ENCODE peak calls at places on chromosomes 2 and 18, in ten cellular contexts. J, K, Q, G, T, N, O, D, Y and I are unnamed samples.

GRCh38 chr2:96089356-96090180 is 26.8 kb downstream of the ADRA2B start:
- DNase-seq in J (no peak), K (no peak), Q (peak), G (no peak), T (no peak), N (peak), O (peak), D (peak), Y (no peak), I (peak)

GRCh38 chr2:176080540-176081355 is 3.0 kb downstream of the EVX2 start:
- DNase-seq in J (no peak), K (no peak), Q (peak), G (no peak), T (no peak), N (no peak), O (no peak), D (no peak), Y (no peak), I (peak)

GRCh38 chr2:122182631-122183030 is 427.2 kb downstream of the TSN start:
- DNase-seq in J (no peak), K (no peak), Q (no peak), G (no peak), T (no peak), N (no peak), O (no peak), D (no peak), Y (no peak), I (no peak)

GRCh38 chr2:126774761-126775160 is 118.8 kb downstream of the GYPC start:
- DNase-seq in J (no peak), K (no peak), Q (no peak), G (no peak), T (no peak), N (no peak), O (no peak), D (no peak), Y (no peak), I (no peak)

GRCh38 chr18:44819944-44820510 is 139.3 kb downstream of the SETBP1 start:
- DNase-seq in J (no peak), K (no peak), Q (no peak), G (no peak), T (no peak), N (no peak), O (no peak), D (peak), Y (no peak), I (peak)

GRCh38 chr2:179861777-179862117 is 335 bp upstream of the ZNF385B start:
- DNase-seq in J (peak), K (peak), Q (no peak), G (no peak), T (no peak), N (no peak), O (peak), D (peak), Y (peak), I (no peak)

GRCh38 chr18:26621161-26622026 is 73.0 kb upstream of the KCTD1 start:
- DNase-seq in J (peak), K (peak), Q (no peak), G (no peak), T (no peak), N (no peak), O (peak), D (no peak), Y (peak), I (peak)

GRCh38 chr18:22971038-22971437 is 37.9 kb downstream of the RBBP8 start:
- DNase-seq in J (no peak), K (no peak), Q (no peak), G (no peak), T (no peak), N (no peak), O (no peak), D (peak), Y (no peak), I (no peak)

GRCh38 chr18:49754866-49755265 is 58.5 kb downstream of the ACAA2 start:
- DNase-seq in J (no peak), K (no peak), Q (peak), G (no peak), T (no peak), N (no peak), O (no peak), D (no peak), Y (no peak), I (no peak)

GRCh38 chr18:36399055-36399454 is 101.5 kb downstream of the FHOD3 start:
- DNase-seq in J (no peak), K (no peak), Q (peak), G (no peak), T (no peak), N (no peak), O (no peak), D (no peak), Y (no peak), I (no peak)

GRCh38 chr2:160270571-160271113 is 70.6 kb upstream of the ITGB6 start:
- DNase-seq in J (no peak), K (no peak), Q (no peak), G (no peak), T (no peak), N (peak), O (no peak), D (no peak), Y (no peak), I (peak)

GRCh38 chr2:231667096-231667427 is 41.3 kb upstream of the PTMA start:
- DNase-seq in J (no peak), K (no peak), Q (no peak), G (no peak), T (no peak), N (no peak), O (no peak), D (no peak), Y (no peak), I (no peak)
- H3K4me3 ChIP-seq in J (peak), K (peak), Q (no peak), G (peak), T (no peak), N (peak), O (peak), D (peak), Y (peak), I (peak)

GRCh38 chr2:191018048-191018447 is 4.1 kb upstream of the STAT1 start:
- DNase-seq in J (no peak), K (no peak), Q (no peak), G (no peak), T (no peak), N (no peak), O (no peak), D (no peak), Y (no peak), I (no peak)

GRCh38 chr2:191015831-191016230 is 1.9 kb upstream of the STAT1 start:
- DNase-seq in J (no peak), K (no peak), Q (no peak), G (no peak), T (no peak), N (no peak), O (no peak), D (no peak), Y (no peak), I (no peak)

GRCh38 chr2:191020221-191020741 is 6.3 kb upstream of the STAT1 start:
- DNase-seq in J (peak), K (peak), Q (peak), G (peak), T (peak), N (peak), O (peak), D (peak), Y (peak), I (peak)

GRCh38 chr2:191020742-191021381 is 6.9 kb upstream of the STAT1 start:
- DNase-seq in J (peak), K (peak), Q (peak), G (peak), T (no peak), N (peak), O (no peak), D (peak), Y (peak), I (no peak)

GRCh38 chr2:191018663-191019119 is 4.7 kb upstream of the STAT1 start:
- DNase-seq in J (no peak), K (no peak), Q (no peak), G (no peak), T (no peak), N (no peak), O (no peak), D (no peak), Y (no peak), I (no peak)
- H3K4me3 ChIP-seq in J (no peak), K (no peak), Q (no peak), G (no peak), T (no peak), N (no peak), O (no peak), D (no peak), Y (no peak), I (no peak)

GRCh38 chr2:216044883-216045499 is 31.6 kb upstream of the MREG start:
- DNase-seq in J (peak), K (no peak), Q (no peak), G (no peak), T (no peak), N (no peak), O (no peak), D (no peak), Y (no peak), I (no peak)

GRCh38 chr2:216047417-216047816 is 34.1 kb upstream of the MREG start:
- DNase-seq in J (no peak), K (no peak), Q (no peak), G (no peak), T (no peak), N (no peak), O (no peak), D (no peak), Y (no peak), I (no peak)

GRCh38 chr2:216051350-216051749 is 30.3 kb downstream of the PECR start:
- DNase-seq in J (no peak), K (no peak), Q (no peak), G (no peak), T (no peak), N (no peak), O (no peak), D (no peak), Y (no peak), I (peak)

GRCh38 chr2:216052420-216052819 is 29.2 kb downstream of the PECR start:
- DNase-seq in J (no peak), K (no peak), Q (no peak), G (no peak), T (no peak), N (no peak), O (no peak), D (no peak), Y (no peak), I (no peak)

GRCh38 chr2:216049452-216049851 is 32.2 kb downstream of the PECR start:
- DNase-seq in J (no peak), K (no peak), Q (no peak), G (no peak), T (no peak), N (no peak), O (no peak), D (no peak), Y (no peak), I (no peak)
- H3K4me3 ChIP-seq in J (no peak), K (no peak), Q (no peak), G (no peak), T (no peak), N (no peak), O (no peak), D (no peak), Y (no peak), I (no peak)

GRCh38 chr2:118185210-118186109 is 97.2 kb downstream of the INSIG2 start:
- DNase-seq in J (peak), K (peak), Q (peak), G (peak), T (no peak), N (peak), O (peak), D (peak), Y (peak), I (peak)

GRCh38 chr2:118190365-118190916 is 102.2 kb downstream of the INSIG2 start:
- DNase-seq in J (no peak), K (peak), Q (no peak), G (no peak), T (no peak), N (no peak), O (no peak), D (no peak), Y (no peak), I (no peak)

GRCh38 chr2:118186858-118187254 is 98.6 kb downstream of the INSIG2 start:
- DNase-seq in J (no peak), K (no peak), Q (no peak), G (no peak), T (no peak), N (no peak), O (no peak), D (no peak), Y (no peak), I (no peak)

DNA sequence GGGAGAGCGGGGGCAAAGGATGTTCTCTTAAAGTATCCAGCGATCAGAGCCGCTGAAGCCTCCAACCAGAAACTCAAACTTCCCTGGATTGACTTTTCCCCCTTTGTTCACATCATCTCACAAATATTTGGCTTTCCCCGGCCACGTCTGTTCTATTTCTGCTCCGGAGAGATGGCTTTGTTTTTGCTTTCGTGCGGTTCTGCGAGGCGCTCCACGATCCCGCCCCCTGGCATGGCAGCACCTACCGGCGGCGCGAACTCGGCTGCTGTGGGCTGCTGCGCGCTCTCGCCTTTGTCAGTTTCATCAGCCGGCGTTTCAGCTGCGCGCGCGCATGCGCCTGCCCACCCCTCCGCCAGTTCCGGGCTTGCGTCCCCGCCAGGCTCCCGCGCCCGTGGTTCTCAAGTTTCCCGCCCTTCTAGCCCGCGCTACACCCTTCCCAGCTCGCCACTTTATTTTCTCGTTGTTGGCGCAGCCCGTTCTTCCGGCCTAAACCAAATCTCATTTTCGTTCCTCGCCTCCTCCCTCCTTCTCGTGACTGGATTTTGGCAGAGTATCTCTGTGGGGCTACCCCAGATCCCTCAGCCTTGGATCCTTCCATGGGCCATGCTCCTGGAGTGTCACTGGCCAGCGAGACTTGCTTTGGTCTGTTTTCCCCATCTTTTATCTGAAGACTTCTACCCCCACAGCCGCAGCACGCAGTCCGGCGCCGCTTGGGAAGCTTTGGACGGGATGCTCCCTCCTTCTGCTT is 98.0 kb downstream of the INSIG2 start:
- DNase-seq in J (peak), K (peak), Q (peak), G (peak), T (peak), N (peak), O (peak), D (peak), Y (peak), I (peak)
- H3K4me3 ChIP-seq in J (peak), K (peak), Q (peak), G (peak), T (peak), N (peak), O (peak), D (peak), Y (peak), I (peak)

GRCh38 chr18:2223394-2223793 is 347.9 kb downstream of the METTL4 start:
- DNase-seq in J (peak), K (peak), Q (no peak), G (no peak), T (no peak), N (no peak), O (peak), D (no peak), Y (no peak), I (no peak)
- H3K4me3 ChIP-seq in J (peak), K (no peak), Q (no peak), G (no peak), T (no peak), N (peak), O (no peak), D (peak), Y (peak), I (no peak)

GRCh38 chr18:30819619-30820018 is 222.9 kb downstream of the DSC3 start:
- DNase-seq in J (no peak), K (no peak), Q (no peak), G (no peak), T (no peak), N (no peak), O (no peak), D (no peak), Y (no peak), I (no peak)
- H3K4me3 ChIP-seq in J (no peak), K (no peak), Q (no peak), G (no peak), T (no peak), N (no peak), O (no peak), D (no peak), Y (no peak), I (no peak)

GRCh38 chr2:157837851-157838441 is 38.2 kb downstream of the ACVR1 start:
- DNase-seq in J (peak), K (no peak), Q (no peak), G (no peak), T (no peak), N (no peak), O (no peak), D (no peak), Y (no peak), I (no peak)

GRCh38 chr2:157838442-157839161 is 37.5 kb downstream of the ACVR1 start:
- DNase-seq in J (peak), K (peak), Q (no peak), G (no peak), T (no peak), N (peak), O (peak), D (no peak), Y (peak), I (no peak)

GRCh38 chr2:157833721-157834120 is 42.4 kb downstream of the ACVR1 start:
- DNase-seq in J (no peak), K (no peak), Q (no peak), G (no peak), T (no peak), N (no peak), O (no peak), D (no peak), Y (no peak), I (no peak)

GRCh38 chr2:157836531-157836930 is 39.6 kb downstream of the ACVR1 start:
- DNase-seq in J (no peak), K (no peak), Q (no peak), G (no peak), T (no peak), N (no peak), O (no peak), D (no peak), Y (no peak), I (no peak)

DNA sequence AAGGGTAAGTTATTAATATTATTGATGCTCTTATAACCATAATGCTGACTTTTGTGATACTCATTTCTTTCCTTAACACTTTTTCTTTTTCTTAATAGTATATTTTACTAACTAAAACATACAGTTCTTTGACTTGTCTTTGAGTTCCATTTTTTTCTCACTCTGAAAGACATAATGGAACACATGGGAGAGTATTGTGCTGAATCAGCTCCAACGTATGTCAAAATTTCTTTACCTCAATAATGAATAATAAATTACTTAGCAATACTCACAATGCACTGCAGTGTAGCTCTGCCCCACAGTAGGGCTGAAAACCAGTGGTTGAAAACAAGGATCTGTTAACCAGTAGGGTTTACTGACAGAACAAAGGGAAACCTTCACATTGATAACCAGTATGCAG is 40.7 kb downstream of the ACVR1 start:
- DNase-seq in J (no peak), K (no peak), Q (no peak), G (no peak), T (no peak), N (no peak), O (no peak), D (no peak), Y (no peak), I (no peak)
- H3K4me3 ChIP-seq in J (no peak), K (no peak), Q (no peak), G (no peak), T (no peak), N (no peak), O (no peak), D (no peak), Y (no peak), I (no peak)

GRCh38 chr2:60353406-60353800 is 200.1 kb downstream of the BCL11A start:
- DNase-seq in J (no peak), K (no peak), Q (no peak), G (peak), T (no peak), N (no peak), O (peak), D (no peak), Y (no peak), I (peak)
- H3K4me3 ChIP-seq in J (no peak), K (no peak), Q (no peak), G (no peak), T (no peak), N (no peak), O (no peak), D (no peak), Y (no peak), I (no peak)

DNA sequence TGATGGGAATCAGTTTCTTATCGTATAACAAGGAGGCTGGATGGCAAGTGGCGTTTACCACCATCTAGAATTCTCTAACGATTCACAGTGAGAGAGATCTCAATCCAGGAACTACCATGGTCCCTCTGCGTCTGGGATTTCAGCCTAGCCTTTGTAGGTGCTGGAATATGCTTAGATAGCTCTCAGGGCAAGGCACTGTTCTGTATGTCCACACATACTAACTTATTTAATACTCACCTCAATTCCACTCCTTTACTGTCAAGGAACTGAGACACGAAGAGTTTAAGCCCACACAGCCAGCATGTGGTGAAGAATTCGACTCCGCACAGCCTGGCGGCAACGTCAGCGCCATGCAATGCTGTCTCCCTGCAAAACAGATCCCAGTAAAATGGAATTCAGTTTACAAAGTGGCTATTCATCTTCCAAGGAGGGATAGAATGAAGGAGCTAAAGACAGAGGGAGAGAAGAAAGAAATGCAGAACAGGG is 164.9 kb downstream of the MYCN start:
- DNase-seq in J (no peak), K (no peak), Q (no peak), G (no peak), T (no peak), N (no peak), O (peak), D (no peak), Y (no peak), I (no peak)
- H3K4me3 ChIP-seq in J (no peak), K (no peak), Q (no peak), G (no peak), T (no peak), N (no peak), O (peak), D (no peak), Y (no peak), I (peak)